ENCODE peak calls at places on chromosomes 13 and 19, in four cellular contexts. One of them, this sample, is unnamed.

GRCh38 chr19:1091544-1092175 is 3.5 kb downstream of the POLR2E start:
- DNase-seq in ascending aorta: no peak
- DNase-seq in body of pancreas: no peak
- DNase-seq in tibial artery: no peak
- DNase-seq in this sample: no peak

GRCh38 chr13:106560791-106561190 is 7.1 kb downstream of the ARGLU1 start:
- DNase-seq in ascending aorta: no peak
- DNase-seq in body of pancreas: no peak
- DNase-seq in tibial artery: no peak
- DNase-seq in this sample: no peak

GRCh38 chr13:107608736-107609135 is 606.6 kb downstream of the LIG4 start:
- DNase-seq in ascending aorta: no peak
- DNase-seq in body of pancreas: no peak
- DNase-seq in tibial artery: no peak
- DNase-seq in this sample: no peak

GRCh38 chr13:78032132-78032531 is 113.5 kb upstream of the EDNRB start:
- DNase-seq in ascending aorta: no peak
- DNase-seq in body of pancreas: no peak
- DNase-seq in tibial artery: no peak
- DNase-seq in this sample: no peak

GRCh38 chr13:33169273-33169980 is 116.1 kb downstream of the STARD13 start:
- DNase-seq in ascending aorta: no peak
- DNase-seq in body of pancreas: no peak
- DNase-seq in tibial artery: no peak
- DNase-seq in this sample: no peak

GRCh38 chr13:44519642-44520041 is 56.5 kb downstream of the TSC22D1 start:
- DNase-seq in ascending aorta: no peak
- DNase-seq in body of pancreas: no peak
- DNase-seq in tibial artery: no peak
- DNase-seq in this sample: no peak

GRCh38 chr13:70723732-70724131 is 615.5 kb upstream of the KLHL1 start:
- DNase-seq in ascending aorta: no peak
- DNase-seq in body of pancreas: no peak
- DNase-seq in tibial artery: no peak
- DNase-seq in this sample: no peak

GRCh38 chr13:24241336-24241735 is 68.0 kb upstream of the C1QTNF9 start:
- DNase-seq in ascending aorta: no peak
- DNase-seq in body of pancreas: no peak
- DNase-seq in tibial artery: no peak
- DNase-seq in this sample: no peak

GRCh38 chr13:33937373-33938087 is 119.6 kb downstream of the RFC3 start:
- DNase-seq in ascending aorta: no peak
- DNase-seq in body of pancreas: peak; percentile 14
- DNase-seq in tibial artery: no peak
- DNase-seq in this sample: no peak

GRCh38 chr19:9709305-9709704 is 34.4 kb upstream of the ZNF562 start:
- DNase-seq in ascending aorta: no peak
- DNase-seq in body of pancreas: peak; percentile 46
- DNase-seq in tibial artery: peak; percentile 45
- DNase-seq in this sample: peak; percentile 24

GRCh38 chr13:76225815-76226489 is 589.8 kb downstream of the LMO7 start:
- DNase-seq in ascending aorta: no peak
- DNase-seq in body of pancreas: peak; percentile 30
- DNase-seq in tibial artery: no peak
- DNase-seq in this sample: peak; percentile 39

GRCh38 chr19:40508739-40509260 is 42.0 kb downstream of the SPTBN4 start:
- DNase-seq in ascending aorta: no peak
- DNase-seq in body of pancreas: no peak
- DNase-seq in tibial artery: no peak
- DNase-seq in this sample: no peak

GRCh38 chr19:28424662-28425430 is 788.1 kb downstream of the UQCRFS1 start:
- DNase-seq in ascending aorta: no peak
- DNase-seq in body of pancreas: no peak
- DNase-seq in tibial artery: no peak
- DNase-seq in this sample: no peak

GRCh38 chr13:111093634-111094033 is 21.5 kb upstream of the ARHGEF7 start:
- DNase-seq in ascending aorta: no peak
- DNase-seq in body of pancreas: no peak
- DNase-seq in tibial artery: no peak
- DNase-seq in this sample: no peak

GRCh38 chr13:113970810-113971470 is 2.9 kb downstream of the C13orf46 start:
- DNase-seq in ascending aorta: no peak
- DNase-seq in body of pancreas: peak; percentile 95
- DNase-seq in tibial artery: no peak
- DNase-seq in this sample: peak; percentile 75

GRCh38 chr19:54172764-54173699 is at the start of gene TMC4:
- DNase-seq in ascending aorta: no peak
- DNase-seq in body of pancreas: peak; percentile 94
- DNase-seq in tibial artery: no peak
- DNase-seq in this sample: peak; percentile 60

GRCh38 chr13:104286566-104287290 is 1220.5 kb upstream of the SLC10A2 start:
- DNase-seq in ascending aorta: no peak
- DNase-seq in body of pancreas: no peak
- DNase-seq in tibial artery: no peak
- DNase-seq in this sample: no peak

GRCh38 chr13:33349314-33349995 is 63.9 kb upstream of the STARD13 start:
- DNase-seq in ascending aorta: peak; percentile 24
- DNase-seq in body of pancreas: peak; percentile 42
- DNase-seq in tibial artery: peak; percentile 35
- DNase-seq in this sample: peak; percentile 70

GRCh38 chr13:35994131-35994966 is 136.8 kb downstream of the DCLK1 start:
- DNase-seq in ascending aorta: peak; percentile 16
- DNase-seq in body of pancreas: peak; percentile 77
- DNase-seq in tibial artery: peak; percentile 51
- DNase-seq in this sample: peak; percentile 77

GRCh38 chr19:51702754-51703654 is 9.9 kb downstream of the SPACA6 start:
- DNase-seq in ascending aorta: no peak
- DNase-seq in body of pancreas: peak; percentile 63
- DNase-seq in tibial artery: no peak
- DNase-seq in this sample: no peak

GRCh38 chr13:110528911-110529310 is 32.6 kb downstream of the RAB20 start:
- DNase-seq in ascending aorta: no peak
- DNase-seq in body of pancreas: no peak
- DNase-seq in tibial artery: no peak
- DNase-seq in this sample: no peak

GRCh38 chr13:23621316-23621645 is 51.1 kb downstream of the TNFRSF19 start:
- DNase-seq in ascending aorta: no peak
- DNase-seq in body of pancreas: no peak
- DNase-seq in tibial artery: no peak
- DNase-seq in this sample: no peak

GRCh38 chr13:96581741-96582140 is 412.5 kb downstream of the OXGR1 start:
- DNase-seq in ascending aorta: no peak
- DNase-seq in body of pancreas: no peak
- DNase-seq in tibial artery: no peak
- DNase-seq in this sample: no peak

GRCh38 chr19:4764290-4764660 is 27.3 kb upstream of the FEM1A start:
- DNase-seq in ascending aorta: no peak
- DNase-seq in body of pancreas: no peak
- DNase-seq in tibial artery: no peak
- DNase-seq in this sample: no peak

GRCh38 chr13:74644239-74644638 is 510.0 kb upstream of the KLF12 start:
- DNase-seq in ascending aorta: no peak
- DNase-seq in body of pancreas: no peak
- DNase-seq in tibial artery: no peak
- DNase-seq in this sample: peak; percentile 16

GRCh38 chr19:3116621-3117020 is 19.2 kb upstream of the GNA15 start:
- DNase-seq in ascending aorta: no peak
- DNase-seq in body of pancreas: no peak
- DNase-seq in tibial artery: no peak
- DNase-seq in this sample: no peak

GRCh38 chr19:8459520-8460260 is 14.9 kb downstream of the HNRNPM start:
- DNase-seq in ascending aorta: no peak
- DNase-seq in body of pancreas: no peak
- DNase-seq in tibial artery: no peak
- DNase-seq in this sample: no peak
- H3K4me1 ChIP-seq in ascending aorta: peaks cover 23% of the 10 kb centered on the region
- H3K4me1 ChIP-seq in body of pancreas: peaks cover 76% of the 10 kb centered on the region
- H3K4me1 ChIP-seq in tibial artery: peaks cover 75% of the 10 kb centered on the region
- H3K4me1 ChIP-seq in this sample: peaks cover 12% of the 10 kb centered on the region

DNA sequence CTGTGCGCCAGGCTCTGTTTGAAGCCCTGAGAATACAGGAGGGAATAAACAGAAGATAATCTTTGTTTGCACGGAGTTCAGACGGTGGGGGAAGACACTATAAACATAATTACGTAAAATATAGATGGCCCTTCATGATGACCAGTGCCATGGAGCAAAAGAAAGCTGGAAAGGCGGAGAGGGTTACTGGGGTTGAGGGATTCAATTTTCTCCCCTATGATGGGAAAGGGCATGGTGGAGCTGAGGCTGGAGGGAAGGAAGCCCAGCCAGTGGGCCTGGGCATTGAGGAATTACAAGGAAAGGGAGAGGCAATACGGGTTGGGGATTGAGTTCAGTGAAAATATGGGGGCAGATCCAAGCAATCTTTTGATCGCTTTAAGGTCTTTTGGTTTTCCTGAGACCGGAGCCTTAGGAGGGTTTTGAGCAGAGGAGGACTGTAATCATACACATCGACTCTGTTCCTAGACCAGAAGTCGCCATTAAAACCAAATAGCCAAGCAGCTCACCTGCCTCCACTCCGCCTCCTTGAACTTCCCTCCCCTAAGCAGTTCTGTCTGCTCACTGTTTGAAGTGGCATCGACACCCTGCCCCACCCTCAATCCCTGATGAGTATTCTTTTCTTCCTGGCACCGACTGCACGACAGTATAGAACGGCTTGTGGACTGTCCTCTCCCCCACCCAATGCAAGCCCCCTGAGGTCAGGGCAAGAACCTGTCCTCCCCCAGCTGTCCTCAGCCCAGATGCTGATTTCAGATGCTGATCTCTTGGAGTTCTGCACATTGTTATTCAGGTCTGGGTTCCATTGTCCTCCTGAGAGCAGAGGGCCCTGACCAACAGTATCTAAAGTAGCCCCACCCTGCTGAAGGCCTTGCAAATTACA is 813 bp upstream of the ZNF296 start:
- DNase-seq in ascending aorta: no peak
- DNase-seq in body of pancreas: no peak
- DNase-seq in tibial artery: no peak
- DNase-seq in this sample: peak; percentile 11
- H3K27ac ChIP-seq in ascending aorta: no peak overlapping the region
- H3K27ac ChIP-seq in body of pancreas: peak overlapping the region; percentile 65
- H3K27ac ChIP-seq in tibial artery: peak overlapping the region; percentile 27
- H3K27ac ChIP-seq in this sample: no peak overlapping the region

GRCh38 chr19:34687348-34687747 is 9.9 kb downstream of the ZNF302 start:
- DNase-seq in ascending aorta: no peak
- DNase-seq in body of pancreas: peak; percentile 30
- DNase-seq in tibial artery: no peak
- DNase-seq in this sample: no peak

GRCh38 chr19:34692541-34692940 is 15.1 kb downstream of the ZNF302 start:
- DNase-seq in ascending aorta: no peak
- DNase-seq in body of pancreas: no peak
- DNase-seq in tibial artery: no peak
- DNase-seq in this sample: no peak

GRCh38 chr19:34690372-34690771 is 12.9 kb downstream of the ZNF302 start:
- DNase-seq in ascending aorta: no peak
- DNase-seq in body of pancreas: no peak
- DNase-seq in tibial artery: no peak
- DNase-seq in this sample: no peak

GRCh38 chr19:34686455-34686854 is 9.0 kb downstream of the ZNF302 start:
- DNase-seq in ascending aorta: no peak
- DNase-seq in body of pancreas: no peak
- DNase-seq in tibial artery: no peak
- DNase-seq in this sample: no peak

DNA sequence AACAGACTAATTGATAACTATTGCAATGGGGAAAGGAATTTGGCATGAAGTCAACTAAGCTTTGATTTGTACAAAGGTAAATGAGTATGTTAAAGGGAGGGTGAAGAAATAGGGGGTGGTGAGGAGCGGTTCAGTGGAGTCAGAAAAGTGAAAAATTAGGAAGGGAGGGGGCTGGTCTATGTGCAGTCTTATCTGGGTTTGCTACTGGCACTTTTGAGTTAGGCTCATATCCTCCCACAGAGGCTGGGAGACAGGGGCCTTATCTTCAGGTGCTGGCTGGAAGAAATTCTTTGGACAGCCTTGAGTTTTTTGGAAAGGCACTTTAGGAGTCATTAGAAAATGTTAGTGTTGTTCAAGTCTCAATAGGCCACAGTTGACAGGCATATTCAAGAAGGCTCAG is 11.1 kb downstream of the ZNF302 start:
- DNase-seq in ascending aorta: no peak
- DNase-seq in body of pancreas: peak; percentile 18
- DNase-seq in tibial artery: no peak
- DNase-seq in this sample: no peak
- H3K9me3 ChIP-seq in ascending aorta: peaks cover 67% of the 10 kb centered on the region
- H3K9me3 ChIP-seq in body of pancreas: peaks cover 17% of the 10 kb centered on the region
- H3K9me3 ChIP-seq in tibial artery: peaks cover 11% of the 10 kb centered on the region
- H3K9me3 ChIP-seq in this sample: no peaks in the 10 kb centered on the region

GRCh38 chr19:17109962-17110598 is 34.5 kb downstream of the MYO9B start:
- DNase-seq in ascending aorta: no peak
- DNase-seq in body of pancreas: peak; percentile 72
- DNase-seq in tibial artery: peak; percentile 72
- DNase-seq in this sample: peak; percentile 76

GRCh38 chr19:17107546-17108452 is 32.2 kb downstream of the MYO9B start:
- DNase-seq in ascending aorta: peak; percentile 94
- DNase-seq in body of pancreas: peak; percentile 76
- DNase-seq in tibial artery: peak; percentile 96
- DNase-seq in this sample: peak; percentile 88

GRCh38 chr19:17108453-17108784 is 32.8 kb downstream of the MYO9B start:
- DNase-seq in ascending aorta: no peak
- DNase-seq in body of pancreas: no peak
- DNase-seq in tibial artery: no peak
- DNase-seq in this sample: no peak

GRCh38 chr19:17110599-17110966 is 35.0 kb downstream of the MYO9B start:
- DNase-seq in ascending aorta: no peak
- DNase-seq in body of pancreas: no peak
- DNase-seq in tibial artery: no peak
- DNase-seq in this sample: no peak

GRCh38 chr19:17109300-17109699 is 33.7 kb downstream of the MYO9B start:
- DNase-seq in ascending aorta: no peak
- DNase-seq in body of pancreas: no peak
- DNase-seq in tibial artery: no peak
- DNase-seq in this sample: no peak
- H3K4me1 ChIP-seq in ascending aorta: peaks cover 18% of the 10 kb centered on the region
- H3K4me1 ChIP-seq in body of pancreas: peaks cover 12% of the 10 kb centered on the region
- H3K4me1 ChIP-seq in tibial artery: peaks cover 62% of the 10 kb centered on the region
- H3K4me1 ChIP-seq in this sample: peaks cover 7% of the 10 kb centered on the region

DNA sequence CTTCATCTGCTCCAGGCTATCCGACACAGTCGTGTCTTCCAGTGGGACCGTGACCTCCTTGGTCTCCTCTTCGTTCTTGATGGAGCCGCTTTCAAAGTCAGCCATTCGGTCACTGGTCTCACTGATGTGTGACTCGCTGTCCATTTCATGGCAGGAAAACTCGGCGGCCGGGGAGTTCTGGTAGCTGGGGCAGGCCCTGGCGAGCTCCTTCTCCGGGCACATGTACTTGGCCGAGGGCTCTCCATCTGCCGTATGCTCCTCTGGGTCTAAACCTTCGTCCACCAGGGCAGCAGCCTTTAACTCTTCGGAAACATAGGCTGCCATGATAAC is 69.8 kb downstream of the TSHZ3 start:
- DNase-seq in ascending aorta: no peak
- DNase-seq in body of pancreas: no peak
- DNase-seq in tibial artery: no peak
- DNase-seq in this sample: peak; percentile 16
- H3K27ac ChIP-seq in ascending aorta: no peak overlapping the region
- H3K27ac ChIP-seq in body of pancreas: no peak overlapping the region
- H3K27ac ChIP-seq in tibial artery: no peak overlapping the region
- H3K27ac ChIP-seq in this sample: no peak overlapping the region

This sample was measured in right cardiac atrium.